ENCODE peak calls at places on chromosomes 1 and 21, in seven cellular contexts. One of them, this sample, is unnamed.

GRCh38 chr1:44829506-44830384 is 13.3 kb downstream of the PTCH2 start:
- DNase-seq in choroid plexus epithelial cell: no peak
- DNase-seq in hepatocyte: no peak
- DNase-seq in mucosa of descending colon: no peak
- DNase-seq in fibroblast of pulmonary artery: no peak
- DNase-seq in Panc1: no peak
- DNase-seq in breast epithelium: no peak
- DNase-seq in this sample: no peak

GRCh38 chr1:243580984-243581383 is 269.1 kb downstream of the AKT3 start:
- DNase-seq in Panc1: no peak
- DNase-seq in breast epithelium: no peak
- DNase-seq in choroid plexus epithelial cell: no peak
- DNase-seq in mucosa of descending colon: no peak
- DNase-seq in hepatocyte: no peak
- DNase-seq in fibroblast of pulmonary artery: no peak
- DNase-seq in this sample: no peak

GRCh38 chr1:29249170-29249691 is 12.9 kb downstream of the PTPRU start:
- DNase-seq in breast epithelium: no peak
- DNase-seq in choroid plexus epithelial cell: peak
- DNase-seq in mucosa of descending colon: no peak
- DNase-seq in hepatocyte: peak
- DNase-seq in fibroblast of pulmonary artery: peak
- DNase-seq in Panc1: no peak
- DNase-seq in this sample: peak

GRCh38 chr1:172533511-172534116 is 664 bp downstream of the SUCO start:
- DNase-seq in hepatocyte: peak
- DNase-seq in fibroblast of pulmonary artery: peak
- DNase-seq in mucosa of descending colon: peak
- DNase-seq in choroid plexus epithelial cell: peak
- DNase-seq in breast epithelium: peak
- DNase-seq in Panc1: no peak
- DNase-seq in this sample: peak

GRCh38 chr1:207996632-207997031 is 85.7 kb upstream of the CD34 start:
- DNase-seq in breast epithelium: no peak
- DNase-seq in hepatocyte: no peak
- DNase-seq in choroid plexus epithelial cell: no peak
- DNase-seq in fibroblast of pulmonary artery: no peak
- DNase-seq in Panc1: no peak
- DNase-seq in mucosa of descending colon: no peak
- DNase-seq in this sample: no peak

GRCh38 chr1:33171993-33172813 is 9.6 kb downstream of the TRIM62 start:
- DNase-seq in Panc1: no peak
- DNase-seq in choroid plexus epithelial cell: no peak
- DNase-seq in hepatocyte: no peak
- DNase-seq in fibroblast of pulmonary artery: no peak
- DNase-seq in breast epithelium: no peak
- DNase-seq in mucosa of descending colon: no peak
- DNase-seq in this sample: no peak

GRCh38 chr1:81126989-81127571 is 673.7 kb upstream of the ADGRL2 start:
- DNase-seq in fibroblast of pulmonary artery: no peak
- DNase-seq in Panc1: no peak
- DNase-seq in choroid plexus epithelial cell: peak
- DNase-seq in mucosa of descending colon: no peak
- DNase-seq in breast epithelium: no peak
- DNase-seq in hepatocyte: no peak
- DNase-seq in this sample: peak

GRCh38 chr1:27403065-27403726 is 10.8 kb downstream of the GPR3 start:
- DNase-seq in hepatocyte: peak
- DNase-seq in mucosa of descending colon: peak
- DNase-seq in fibroblast of pulmonary artery: peak
- DNase-seq in breast epithelium: no peak
- DNase-seq in choroid plexus epithelial cell: peak
- DNase-seq in Panc1: no peak
- DNase-seq in this sample: peak

GRCh38 chr21:45593162-45594022 is 50.1 kb upstream of the PCBP3 start:
- DNase-seq in choroid plexus epithelial cell: no peak
- DNase-seq in Panc1: no peak
- DNase-seq in fibroblast of pulmonary artery: no peak
- DNase-seq in mucosa of descending colon: peak
- DNase-seq in breast epithelium: no peak
- DNase-seq in hepatocyte: no peak
- DNase-seq in this sample: no peak

GRCh38 chr1:200473698-200474371 is 64.0 kb upstream of the ZNF281 start:
- DNase-seq in mucosa of descending colon: no peak
- DNase-seq in breast epithelium: no peak
- DNase-seq in Panc1: no peak
- DNase-seq in fibroblast of pulmonary artery: peak
- DNase-seq in hepatocyte: no peak
- DNase-seq in choroid plexus epithelial cell: no peak
- DNase-seq in this sample: no peak

DNA sequence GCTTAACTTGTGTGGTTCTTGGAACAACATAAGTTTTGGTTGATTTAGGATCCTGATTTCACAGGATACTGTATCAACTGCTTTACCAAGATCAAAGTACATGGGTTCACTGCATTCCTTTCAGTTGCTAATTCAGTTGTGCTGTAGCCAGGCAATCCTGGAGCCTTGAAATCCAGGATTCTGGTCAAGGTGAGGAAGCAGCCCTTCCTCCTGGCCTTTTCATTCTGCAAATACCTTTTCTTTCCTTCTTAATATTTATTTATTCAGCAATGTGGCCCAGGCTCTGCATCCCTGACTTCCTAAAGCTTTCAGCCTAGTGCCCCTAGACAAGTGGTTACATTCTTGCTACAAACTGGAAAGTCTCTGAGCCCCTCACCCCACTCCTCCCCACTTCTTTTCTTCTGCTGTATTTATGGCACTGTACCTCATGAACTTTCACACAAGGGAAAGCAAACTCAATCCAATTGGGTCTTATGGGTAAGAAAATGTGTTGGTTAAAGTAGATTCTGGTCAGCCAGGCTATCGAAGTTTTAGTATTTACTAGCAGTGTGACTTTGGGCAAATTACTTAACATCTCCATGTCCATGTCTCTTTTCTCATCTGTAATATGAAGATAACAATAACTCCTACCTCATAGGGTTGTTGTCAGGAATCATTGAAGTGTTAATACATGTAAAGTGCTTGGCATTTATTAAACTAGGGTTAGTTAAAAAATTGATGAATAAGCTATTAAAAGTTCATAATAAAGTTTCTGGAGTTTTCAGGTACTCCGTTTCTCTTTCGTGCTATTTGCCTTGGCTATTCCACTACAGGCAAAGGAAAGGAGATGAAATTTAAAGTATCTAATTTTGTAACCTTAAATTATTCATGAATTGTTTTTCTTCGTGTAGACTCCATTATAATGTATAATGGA is 16.4 kb downstream of the LRRC8D start:
- DNase-seq in hepatocyte: peak
- DNase-seq in fibroblast of pulmonary artery: no peak
- DNase-seq in Panc1: no peak
- DNase-seq in breast epithelium: no peak
- DNase-seq in choroid plexus epithelial cell: no peak
- DNase-seq in mucosa of descending colon: no peak
- DNase-seq in this sample: no peak
- H3K4me3 ChIP-seq in hepatocyte: no peak
- H3K4me3 ChIP-seq in fibroblast of pulmonary artery: no peak
- H3K4me3 ChIP-seq in Panc1: no peak
- H3K4me3 ChIP-seq in breast epithelium: no peak
- H3K4me3 ChIP-seq in choroid plexus epithelial cell: no peak
- H3K4me3 ChIP-seq in mucosa of descending colon: no peak
- H3K4me3 ChIP-seq in this sample: no peak

GRCh38 chr21:33205476-33205875 is 24.3 kb upstream of the IFNAR2 start:
- DNase-seq in breast epithelium: no peak
- DNase-seq in Panc1: no peak
- DNase-seq in mucosa of descending colon: no peak
- DNase-seq in choroid plexus epithelial cell: no peak
- DNase-seq in fibroblast of pulmonary artery: no peak
- DNase-seq in hepatocyte: no peak
- DNase-seq in this sample: no peak
- TF ChIP-seq CTCF in breast epithelium: no peak
- TF ChIP-seq CTCF in Panc1: no peak
- TF ChIP-seq CTCF in mucosa of descending colon: no peak
- TF ChIP-seq CTCF in choroid plexus epithelial cell: no peak
- TF ChIP-seq CTCF in fibroblast of pulmonary artery: no peak
- TF ChIP-seq CTCF in hepatocyte: no peak
- TF ChIP-seq CTCF in this sample: no peak

DNA sequence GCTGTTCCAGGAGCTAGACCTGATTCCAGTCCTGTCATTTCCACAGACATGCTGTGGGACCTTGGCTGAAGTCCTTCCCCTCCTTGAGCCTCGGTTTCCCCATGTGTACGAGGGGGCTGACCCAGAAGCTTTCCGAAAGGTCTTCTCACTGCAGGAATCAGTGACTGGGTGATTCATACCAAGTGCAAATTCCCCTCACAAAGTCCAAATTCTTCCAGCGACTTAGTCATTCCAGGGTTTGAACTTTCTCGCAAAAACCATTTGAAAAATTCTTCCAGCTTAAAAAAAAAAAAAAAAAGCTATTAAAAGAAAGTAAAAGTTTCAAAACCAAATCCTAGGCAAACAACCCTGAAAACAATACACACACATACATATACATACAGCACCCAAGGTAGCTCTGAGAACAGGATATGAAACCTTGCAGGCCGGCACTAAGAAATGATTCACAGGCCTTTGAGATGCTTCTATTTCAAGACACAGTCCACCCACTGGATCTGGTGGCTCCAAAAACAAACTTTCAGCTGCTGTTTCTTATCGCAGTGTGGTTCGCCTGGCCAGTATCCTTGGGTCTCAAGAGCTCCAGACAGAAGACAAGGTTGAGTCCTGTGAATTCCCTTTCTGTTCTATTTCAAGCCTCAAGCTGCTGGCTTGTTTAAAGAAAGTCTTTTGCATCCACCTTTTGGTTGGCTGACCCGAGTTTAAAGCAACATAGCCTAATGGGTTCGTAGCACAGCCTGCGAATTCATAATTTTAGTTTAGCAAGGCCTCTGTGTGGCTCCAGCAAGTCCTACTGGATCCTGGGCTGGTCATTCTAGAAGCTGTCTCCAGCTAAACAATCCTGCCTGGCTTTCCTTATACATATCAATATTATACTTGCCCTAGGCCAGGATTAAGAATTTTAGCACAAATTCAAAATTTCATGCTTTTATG is 18.0 kb upstream of the ID3 start:
- DNase-seq in fibroblast of pulmonary artery: peak
- DNase-seq in breast epithelium: no peak
- DNase-seq in hepatocyte: peak
- DNase-seq in choroid plexus epithelial cell: peak
- DNase-seq in Panc1: no peak
- DNase-seq in mucosa of descending colon: no peak
- DNase-seq in this sample: peak
- H3K4me3 ChIP-seq in fibroblast of pulmonary artery: peak
- H3K4me3 ChIP-seq in breast epithelium: peak
- H3K4me3 ChIP-seq in hepatocyte: no peak
- H3K4me3 ChIP-seq in choroid plexus epithelial cell: peak
- H3K4me3 ChIP-seq in Panc1: no peak
- H3K4me3 ChIP-seq in mucosa of descending colon: no peak
- H3K4me3 ChIP-seq in this sample: no peak

GRCh38 chr1:116147972-116148371 is 36.8 kb downstream of the MAB21L3 start:
- DNase-seq in fibroblast of pulmonary artery: no peak
- DNase-seq in breast epithelium: no peak
- DNase-seq in Panc1: no peak
- DNase-seq in choroid plexus epithelial cell: no peak
- DNase-seq in mucosa of descending colon: no peak
- DNase-seq in hepatocyte: no peak
- DNase-seq in this sample: peak
- TF ChIP-seq CTCF in fibroblast of pulmonary artery: no peak
- TF ChIP-seq CTCF in breast epithelium: no peak
- TF ChIP-seq CTCF in Panc1: no peak
- TF ChIP-seq CTCF in choroid plexus epithelial cell: no peak
- TF ChIP-seq CTCF in mucosa of descending colon: no peak
- TF ChIP-seq CTCF in hepatocyte: no peak
- TF ChIP-seq CTCF in this sample: no peak

GRCh38 chr1:226072347-226072746 is 9.8 kb downstream of the H3-3A start:
- DNase-seq in breast epithelium: no peak
- DNase-seq in hepatocyte: no peak
- DNase-seq in mucosa of descending colon: no peak
- DNase-seq in Panc1: no peak
- DNase-seq in choroid plexus epithelial cell: no peak
- DNase-seq in fibroblast of pulmonary artery: no peak
- DNase-seq in this sample: no peak

GRCh38 chr1:226074046-226074445 is 11.5 kb downstream of the H3-3A start:
- DNase-seq in breast epithelium: no peak
- DNase-seq in fibroblast of pulmonary artery: no peak
- DNase-seq in Panc1: no peak
- DNase-seq in hepatocyte: no peak
- DNase-seq in mucosa of descending colon: no peak
- DNase-seq in choroid plexus epithelial cell: no peak
- DNase-seq in this sample: no peak

GRCh38 chr1:226073184-226073950 is 10.9 kb downstream of the H3-3A start:
- DNase-seq in fibroblast of pulmonary artery: no peak
- DNase-seq in Panc1: no peak
- DNase-seq in choroid plexus epithelial cell: no peak
- DNase-seq in hepatocyte: no peak
- DNase-seq in breast epithelium: no peak
- DNase-seq in mucosa of descending colon: no peak
- DNase-seq in this sample: no peak

GRCh38 chr1:226066415-226067077 is 4.0 kb downstream of the H3-3A start:
- DNase-seq in hepatocyte: no peak
- DNase-seq in choroid plexus epithelial cell: peak
- DNase-seq in mucosa of descending colon: no peak
- DNase-seq in breast epithelium: no peak
- DNase-seq in fibroblast of pulmonary artery: peak
- DNase-seq in Panc1: no peak
- DNase-seq in this sample: no peak

DNA sequence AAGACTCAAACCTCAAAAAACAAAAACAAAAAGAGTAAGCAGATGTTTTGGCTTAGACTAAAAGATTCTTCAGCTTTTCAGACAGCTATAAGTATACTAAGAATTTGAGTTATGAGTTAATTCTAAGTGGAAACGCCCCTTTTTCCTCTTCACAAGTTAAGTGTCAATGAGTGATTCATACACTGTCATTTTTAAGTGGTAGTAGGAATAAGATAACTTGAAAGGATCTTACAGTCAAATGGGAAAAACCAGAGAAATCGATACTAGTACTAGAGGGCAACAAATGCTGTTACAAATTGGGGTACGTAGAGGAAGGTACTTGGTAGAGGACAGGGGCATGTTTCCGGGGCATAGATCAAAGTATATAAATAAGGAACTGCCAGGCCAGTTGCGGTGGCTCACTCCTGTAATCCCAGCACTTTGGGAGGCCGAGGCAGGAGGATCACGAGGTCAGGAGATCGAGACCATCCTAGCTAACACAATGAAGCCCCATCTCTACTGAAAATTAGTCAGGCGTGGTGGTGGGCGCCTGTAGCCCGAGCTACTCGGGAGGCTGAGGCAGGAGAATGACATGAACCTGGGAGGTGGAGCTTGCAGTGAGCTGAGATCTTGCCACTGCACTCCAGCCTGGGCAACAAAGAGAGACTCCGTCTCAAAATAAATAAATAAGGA is 7.4 kb downstream of the H3-3A start:
- DNase-seq in mucosa of descending colon: no peak
- DNase-seq in choroid plexus epithelial cell: no peak
- DNase-seq in breast epithelium: no peak
- DNase-seq in fibroblast of pulmonary artery: no peak
- DNase-seq in hepatocyte: no peak
- DNase-seq in Panc1: no peak
- DNase-seq in this sample: no peak
- H3K4me3 ChIP-seq in mucosa of descending colon: no peak
- H3K4me3 ChIP-seq in choroid plexus epithelial cell: no peak
- H3K4me3 ChIP-seq in breast epithelium: no peak
- H3K4me3 ChIP-seq in fibroblast of pulmonary artery: no peak
- H3K4me3 ChIP-seq in hepatocyte: no peak
- H3K4me3 ChIP-seq in Panc1: no peak
- H3K4me3 ChIP-seq in this sample: no peak

This sample was measured in epithelial cell of esophagus.